ENCODE peak calls at places on chromosomes 16 and 17, in five cellular contexts. X is activated CD4-positive, alpha-beta T cell treated with anti-CD3 and anti-CD28 coated beads for 24 hours; U is lung; T is activated naive CD4-positive, alpha-beta T cell treated with Interleukin-2 at 50 U/mL for 16 hours; O is COR-L47. A is an unnamed sample.

GRCh38 chr16:14669776-14670175 is 24.3 kb downstream of the PLA2G10 start:
- DNase-seq in O (peak), U (peak), T (no peak), X (no peak), A (peak)

GRCh38 chr16:62620259-62620658 is 584.0 kb upstream of the CDH8 start:
- DNase-seq in U (no peak), T (no peak), X (no peak), O (no peak), A (no peak)

GRCh38 chr16:86664518-86665318 is 86.4 kb downstream of the FOXL1 start:
- DNase-seq in O (no peak), U (no peak), T (peak), X (peak), A (peak)

GRCh38 chr17:57211543-57211942 is 44.8 kb upstream of the MSI2 start:
- DNase-seq in T (no peak), X (no peak), U (no peak), O (no peak), A (no peak)

GRCh38 chr16:8962393-8963009 is 1.2 kb downstream of the USP7 start:
- DNase-seq in X (no peak), U (peak), O (no peak), T (peak), A (peak)

GRCh38 chr17:73062726-73063125 is 29.8 kb downstream of the SLC39A11 start:
- DNase-seq in U (no peak), O (no peak), X (no peak), T (no peak), A (no peak)

GRCh38 chr17:79779088-79779529 is 1.2 kb downstream of the CBX2 start:
- DNase-seq in O (no peak), X (no peak), T (no peak), U (no peak), A (no peak)

GRCh38 chr17:40121886-40122465 is at the start of gene MSL1:
- DNase-seq in T (peak), U (peak), X (peak), O (peak), A (peak)

GRCh38 chr17:80673152-80673920 is 128.7 kb downstream of the RPTOR start:
- DNase-seq in U (no peak), X (no peak), T (no peak), O (no peak), A (no peak)

GRCh38 chr17:48068491-48068961 is 20.4 kb downstream of the NFE2L1 start:
- DNase-seq in O (no peak), X (no peak), U (no peak), T (no peak), A (no peak)

GRCh38 chr17:78001182-78001581 is 42.7 kb downstream of the TNRC6C start:
- DNase-seq in T (no peak), U (no peak), O (no peak), X (no peak), A (no peak)

GRCh38 chr17:78793415-78793814 is 11.3 kb upstream of the CYTH1 start:
- DNase-seq in X (no peak), U (no peak), T (no peak), O (no peak), A (no peak)

GRCh38 chr16:80751167-80751566 is 53.2 kb downstream of the CDYL2 start:
- DNase-seq in U (peak), X (no peak), O (no peak), T (no peak), A (no peak)

GRCh38 chr17:68579194-68579900 is 21.8 kb downstream of the FAM20A start:
- DNase-seq in T (no peak), U (no peak), X (no peak), O (no peak), A (no peak)

GRCh38 chr16:425740-426114 is 278 bp downstream of the RAB11FIP3 start:
- DNase-seq in U (no peak), T (peak), O (no peak), X (no peak), A (no peak)

GRCh38 chr17:68570531-68570930 is 30.6 kb downstream of the FAM20A start:
- DNase-seq in T (no peak), O (no peak), U (no peak), X (no peak), A (no peak)

GRCh38 chr17:34252890-34253525 is 2.1 kb upstream of the CCL2 start:
- DNase-seq in X (no peak), O (no peak), U (no peak), T (no peak), A (no peak)

GRCh38 chr16:81940781-81941560 is 70.3 kb downstream of the SDR42E1 start:
- DNase-seq in U (no peak), T (no peak), X (no peak), O (peak), A (no peak)

GRCh38 chr17:44630703-44631102 is 25.6 kb upstream of the MEIOC start:
- DNase-seq in O (no peak), U (no peak), X (no peak), T (no peak), A (no peak)

GRCh38 chr16:88527186-88527936 is 42.8 kb upstream of the ZC3H18 start:
- DNase-seq in O (peak), U (peak), X (peak), T (peak), A (peak)

GRCh38 chr16:81885976-81886586 is 107.0 kb downstream of the PLCG2 start:
- DNase-seq in T (no peak), X (no peak), O (no peak), U (no peak), A (no peak)

GRCh38 chr17:57603978-57604377 is 141.1 kb downstream of the CCDC182 start:
- DNase-seq in O (peak), X (peak), U (peak), T (peak), A (peak)

GRCh38 chr16:89410794-89411309 is 79.5 kb downstream of the ANKRD11 start:
- DNase-seq in T (peak), O (peak), X (no peak), U (peak), A (peak)

GRCh38 chr17:44383363-44383762 is 6.1 kb downstream of the ITGA2B start:
- DNase-seq in X (no peak), U (no peak), O (no peak), T (no peak), A (no peak)

A was measured in left colon.